ENCODE peak calls at places on chromosomes 12 and 14, in six cellular contexts. R is H9, W is left ventricle myocardium inferior, B is transverse colon, L is choroid plexus epithelial cell, N is foreskin fibroblast. D is an unnamed sample.
A peak's percentile ranks its signal among the peaks of the same experiment; 100 is the strongest.

GRCh38 chr14:76784881-76785280 is 23.6 kb downstream of the VASH1 start:
- DNase-seq in R (peak; percentile 90), W (peak; percentile 84), B (peak; percentile 64), L (peak; percentile 89), N (peak; percentile 85), D (peak; percentile 78)

GRCh38 chr14:90042587-90043252 is 19.1 kb upstream of the KCNK13 start:
- DNase-seq in R (no peak), W (no peak), B (no peak), L (no peak), N (no peak), D (no peak)

GRCh38 chr12:19739195-19739776 is 300.0 kb downstream of the AEBP2 start:
- DNase-seq in R (no peak), W (no peak), B (peak; percentile 16), L (peak; percentile 85), N (peak; percentile 68), D (peak; percentile 82)

GRCh38 chr12:80175307-80175930 is 76.1 kb downstream of the OTOGL start:
- DNase-seq in R (no peak), W (no peak), B (no peak), L (no peak), N (peak; percentile 11), D (no peak)

GRCh38 chr14:67331368-67332125 is 28.1 kb downstream of the ATP6V1D start:
- DNase-seq in R (no peak), W (no peak), B (no peak), L (peak; percentile 62), N (peak; percentile 27), D (peak; percentile 64)

GRCh38 chr12:40058721-40059190 is 47.1 kb downstream of the SLC2A13 start:
- DNase-seq in R (no peak), W (no peak), B (no peak), L (no peak), N (peak; percentile 4), D (no peak)

GRCh38 chr14:31420319-31421081 is at the start of gene HEATR5A:
- DNase-seq in R (peak; percentile 95), W (peak; percentile 97), B (peak; percentile 97), L (peak; percentile 98), N (peak; percentile 99), D (peak; percentile 97)

GRCh38 chr14:99678198-99678597 is 5.9 kb upstream of the CYP46A1 start:
- DNase-seq in R (no peak), W (no peak), B (no peak), L (no peak), N (no peak), D (no peak)

GRCh38 chr12:45553204-45553603 is 176.3 kb upstream of the ARID2 start:
- DNase-seq in R (no peak), W (no peak), B (no peak), L (no peak), N (peak; percentile 39), D (no peak)

GRCh38 chr12:80776706-80777105 is 60.0 kb downstream of the MYF5 start:
- DNase-seq in R (no peak), W (no peak), B (no peak), L (no peak), N (no peak), D (no peak)

GRCh38 chr14:58078068-58078467 is 73.9 kb downstream of the ARMH4 start:
- DNase-seq in R (no peak), W (no peak), B (no peak), L (peak; percentile 80), N (peak; percentile 71), D (peak; percentile 80)

GRCh38 chr12:92538970-92539749 is 163.6 kb upstream of the PLEKHG7 start:
- DNase-seq in R (no peak), W (no peak), B (no peak), L (peak; percentile 72), N (peak; percentile 73), D (peak; percentile 76)

GRCh38 chr12:1907652-1908611 is 10.5 kb downstream of the CACNA2D4 start:
- DNase-seq in R (peak; percentile 65), W (no peak), B (peak; percentile 49), L (no peak), N (peak; percentile 18), D (no peak)

DNA sequence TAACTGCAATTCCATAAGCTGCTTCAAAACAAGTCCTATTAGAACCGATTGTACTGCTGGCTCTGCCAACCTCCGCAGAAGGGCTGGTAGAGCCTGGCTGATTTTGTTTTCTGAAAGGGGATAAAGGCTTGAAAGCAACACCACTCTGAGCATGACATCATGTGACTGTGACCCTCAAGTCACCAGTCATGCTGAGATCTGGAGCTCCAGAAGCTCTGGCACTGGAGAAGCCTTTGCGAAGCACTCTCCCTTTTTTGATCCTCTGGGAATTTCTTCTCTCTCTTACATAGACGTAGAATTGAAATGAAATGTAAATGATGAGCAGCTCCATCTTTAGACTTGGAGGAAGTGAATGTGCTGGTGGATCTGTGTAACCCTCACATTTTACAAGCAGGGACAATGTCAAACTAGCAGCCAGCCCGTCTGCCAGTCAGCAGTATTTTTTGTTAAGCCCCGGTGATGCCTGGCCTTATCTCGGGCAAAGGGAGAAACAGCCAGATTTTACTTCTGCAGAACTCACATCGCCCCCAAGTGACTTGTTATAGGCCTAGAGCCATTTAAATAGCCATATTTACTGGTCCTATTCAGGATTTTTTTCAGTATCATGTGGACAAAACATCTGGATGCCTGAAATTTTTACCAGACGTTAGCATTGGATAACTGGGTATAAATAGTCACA is 112.1 kb upstream of the NPAS3 start:
- DNase-seq in R (peak; percentile 44), W (no peak), B (no peak), L (peak; percentile 65), N (peak; percentile 63), D (peak; percentile 32)
- TF ChIP-seq CTCF in R (peak; percentile 44), W (peak; percentile 35), B (no peak), L (peak; percentile 50), N (peak; percentile 7), D (peak; percentile 35)

GRCh38 chr12:82019533-82019932 is 260.4 kb upstream of the PPFIA2 start:
- DNase-seq in R (no peak), W (no peak), B (no peak), L (peak; percentile 29), N (no peak), D (no peak)
- TF ChIP-seq CTCF in R (peak; percentile 68), W (no peak), B (no peak), L (peak; percentile 42), N (no peak), D (peak; percentile 35)

GRCh38 chr12:120457133-120457532 is 10.9 kb downstream of the GATC start:
- DNase-seq in R (peak; percentile 65), W (no peak), B (no peak), L (peak; percentile 13), N (peak; percentile 25), D (no peak)

GRCh38 chr12:120447992-120448391 is 1.7 kb downstream of the GATC start:
- DNase-seq in R (no peak), W (no peak), B (no peak), L (no peak), N (no peak), D (no peak)

GRCh38 chr12:120453060-120453761 is 7.0 kb downstream of the GATC start:
- DNase-seq in R (no peak), W (no peak), B (no peak), L (no peak), N (no peak), D (no peak)

GRCh38 chr12:120455302-120455701 is 9.1 kb downstream of the GATC start:
- DNase-seq in R (no peak), W (no peak), B (no peak), L (no peak), N (no peak), D (no peak)

GRCh38 chr12:120453977-120454376 is 7.7 kb downstream of the GATC start:
- DNase-seq in R (no peak), W (no peak), B (no peak), L (peak; percentile 44), N (peak; percentile 39), D (peak; percentile 20)
- TF ChIP-seq CTCF in R (peak; percentile 79), W (peak; percentile 59), B (peak; percentile 36), L (peak; percentile 77), N (peak; percentile 49), D (peak; percentile 79)

GRCh38 chr12:47547077-47547476 is 158.8 kb downstream of the RPAP3 start:
- DNase-seq in R (no peak), W (no peak), B (no peak), L (peak; percentile 73), N (peak; percentile 71), D (peak; percentile 54)
- TF ChIP-seq CTCF in R (peak; percentile 65), W (no peak), B (no peak), L (peak; percentile 76), N (peak; percentile 57), D (peak; percentile 55)

GRCh38 chr14:54675236-54676125 is 108.6 kb downstream of the SAMD4A start:
- DNase-seq in R (no peak), W (no peak), B (no peak), L (no peak), N (peak; percentile 46), D (peak; percentile 32)
- TF ChIP-seq CTCF in R (no peak), W (no peak), B (no peak), L (no peak), N (no peak), D (no peak)